ENCODE peak calls at places on chromosomes 11 and 22, in nine cellular contexts. One of them, this sample, is unnamed.

GRCh38 chr11:15850992-15851615 is 505.2 kb downstream of the SOX6 start:
- DNase-seq in kidney: no peak
- DNase-seq in stimulated activated CD4-positive, alpha-beta T cell treated with anti-CD3 and anti-CD28 coated beads, Interleukin-2, amount 100 ng/mL, for 4 hours: no peak
- DNase-seq in T-helper 1 cell: no peak
- DNase-seq in upper lobe of right lung: no peak
- DNase-seq in amygdala: no peak
- DNase-seq in NCI-H774: no peak
- DNase-seq in mesothelial cell of epicardium: no peak
- DNase-seq in CD4-positive, CD25-positive, alpha-beta regulatory T cell: no peak
- DNase-seq in this sample: no peak

GRCh38 chr11:3122775-3123201 is 42.3 kb downstream of the OSBPL5 start:
- DNase-seq in mesothelial cell of epicardium: peak; percentile 16
- DNase-seq in amygdala: no peak
- DNase-seq in T-helper 1 cell: peak; percentile 2
- DNase-seq in NCI-H774: no peak
- DNase-seq in upper lobe of right lung: peak; percentile 62
- DNase-seq in CD4-positive, CD25-positive, alpha-beta regulatory T cell: no peak
- DNase-seq in kidney: peak; percentile 66
- DNase-seq in stimulated activated CD4-positive, alpha-beta T cell treated with anti-CD3 and anti-CD28 coated beads, Interleukin-2, amount 100 ng/mL, for 4 hours: no peak
- DNase-seq in this sample: peak; percentile 44

GRCh38 chr22:19610518-19611253 is 86.5 kb upstream of the CLDN5 start:
- DNase-seq in T-helper 1 cell: no peak
- DNase-seq in upper lobe of right lung: no peak
- DNase-seq in NCI-H774: no peak
- DNase-seq in kidney: no peak
- DNase-seq in mesothelial cell of epicardium: no peak
- DNase-seq in CD4-positive, CD25-positive, alpha-beta regulatory T cell: peak; percentile 37
- DNase-seq in stimulated activated CD4-positive, alpha-beta T cell treated with anti-CD3 and anti-CD28 coated beads, Interleukin-2, amount 100 ng/mL, for 4 hours: no peak
- DNase-seq in amygdala: no peak
- DNase-seq in this sample: no peak

GRCh38 chr22:46961591-46962290 is 199.3 kb downstream of the TBC1D22A start:
- DNase-seq in CD4-positive, CD25-positive, alpha-beta regulatory T cell: no peak
- DNase-seq in stimulated activated CD4-positive, alpha-beta T cell treated with anti-CD3 and anti-CD28 coated beads, Interleukin-2, amount 100 ng/mL, for 4 hours: no peak
- DNase-seq in upper lobe of right lung: no peak
- DNase-seq in mesothelial cell of epicardium: no peak
- DNase-seq in T-helper 1 cell: no peak
- DNase-seq in kidney: no peak
- DNase-seq in amygdala: no peak
- DNase-seq in NCI-H774: no peak
- DNase-seq in this sample: no peak

GRCh38 chr22:47012589-47013365 is 250.3 kb downstream of the TBC1D22A start:
- DNase-seq in stimulated activated CD4-positive, alpha-beta T cell treated with anti-CD3 and anti-CD28 coated beads, Interleukin-2, amount 100 ng/mL, for 4 hours: no peak
- DNase-seq in T-helper 1 cell: no peak
- DNase-seq in mesothelial cell of epicardium: no peak
- DNase-seq in kidney: peak; percentile 47
- DNase-seq in upper lobe of right lung: peak; percentile 66
- DNase-seq in NCI-H774: no peak
- DNase-seq in CD4-positive, CD25-positive, alpha-beta regulatory T cell: no peak
- DNase-seq in amygdala: no peak
- DNase-seq in this sample: no peak

GRCh38 chr11:78790784-78791183 is 216.1 kb upstream of the NARS2 start:
- DNase-seq in upper lobe of right lung: no peak
- DNase-seq in stimulated activated CD4-positive, alpha-beta T cell treated with anti-CD3 and anti-CD28 coated beads, Interleukin-2, amount 100 ng/mL, for 4 hours: no peak
- DNase-seq in kidney: no peak
- DNase-seq in CD4-positive, CD25-positive, alpha-beta regulatory T cell: no peak
- DNase-seq in T-helper 1 cell: no peak
- DNase-seq in mesothelial cell of epicardium: no peak
- DNase-seq in amygdala: no peak
- DNase-seq in NCI-H774: no peak
- DNase-seq in this sample: no peak

GRCh38 chr22:24326266-24326665 is 55.6 kb downstream of the SPECC1L start:
- DNase-seq in T-helper 1 cell: no peak
- DNase-seq in amygdala: no peak
- DNase-seq in upper lobe of right lung: no peak
- DNase-seq in NCI-H774: no peak
- DNase-seq in mesothelial cell of epicardium: no peak
- DNase-seq in CD4-positive, CD25-positive, alpha-beta regulatory T cell: no peak
- DNase-seq in stimulated activated CD4-positive, alpha-beta T cell treated with anti-CD3 and anti-CD28 coated beads, Interleukin-2, amount 100 ng/mL, for 4 hours: no peak
- DNase-seq in kidney: no peak
- DNase-seq in this sample: no peak

GRCh38 chr11:111194789-111195188 is 50.7 kb upstream of the POU2AF2 start:
- DNase-seq in kidney: no peak
- DNase-seq in mesothelial cell of epicardium: no peak
- DNase-seq in CD4-positive, CD25-positive, alpha-beta regulatory T cell: no peak
- DNase-seq in T-helper 1 cell: no peak
- DNase-seq in NCI-H774: no peak
- DNase-seq in amygdala: no peak
- DNase-seq in stimulated activated CD4-positive, alpha-beta T cell treated with anti-CD3 and anti-CD28 coated beads, Interleukin-2, amount 100 ng/mL, for 4 hours: no peak
- DNase-seq in upper lobe of right lung: no peak
- DNase-seq in this sample: no peak

GRCh38 chr11:28736256-28736655 is 628.1 kb downstream of the METTL15 start:
- DNase-seq in mesothelial cell of epicardium: no peak
- DNase-seq in T-helper 1 cell: no peak
- DNase-seq in stimulated activated CD4-positive, alpha-beta T cell treated with anti-CD3 and anti-CD28 coated beads, Interleukin-2, amount 100 ng/mL, for 4 hours: no peak
- DNase-seq in kidney: no peak
- DNase-seq in CD4-positive, CD25-positive, alpha-beta regulatory T cell: no peak
- DNase-seq in amygdala: no peak
- DNase-seq in upper lobe of right lung: no peak
- DNase-seq in NCI-H774: no peak
- DNase-seq in this sample: no peak

GRCh38 chr11:86461892-86462291 is 87.2 kb downstream of the CCDC81 start:
- DNase-seq in stimulated activated CD4-positive, alpha-beta T cell treated with anti-CD3 and anti-CD28 coated beads, Interleukin-2, amount 100 ng/mL, for 4 hours: no peak
- DNase-seq in T-helper 1 cell: no peak
- DNase-seq in mesothelial cell of epicardium: no peak
- DNase-seq in upper lobe of right lung: no peak
- DNase-seq in kidney: no peak
- DNase-seq in CD4-positive, CD25-positive, alpha-beta regulatory T cell: no peak
- DNase-seq in NCI-H774: no peak
- DNase-seq in amygdala: no peak
- DNase-seq in this sample: no peak

GRCh38 chr11:112958670-112959069 is 2.5 kb upstream of the NCAM1 start:
- DNase-seq in kidney: no peak
- DNase-seq in mesothelial cell of epicardium: no peak
- DNase-seq in CD4-positive, CD25-positive, alpha-beta regulatory T cell: no peak
- DNase-seq in stimulated activated CD4-positive, alpha-beta T cell treated with anti-CD3 and anti-CD28 coated beads, Interleukin-2, amount 100 ng/mL, for 4 hours: no peak
- DNase-seq in T-helper 1 cell: no peak
- DNase-seq in amygdala: no peak
- DNase-seq in NCI-H774: no peak
- DNase-seq in upper lobe of right lung: no peak
- DNase-seq in this sample: no peak